ENCODE peak calls at places on chromosomes 6 and 20, in four cellular contexts. L is fibroblast of pulmonary artery, V is foreskin keratinocyte, O is endothelial cell. Z is an unnamed sample.

GRCh38 chr6:52517502-52518278 is 59.2 kb downstream of the TRAM2 start:
- DNase-seq in L (peak), V (peak), O (peak), Z (peak)

GRCh38 chr6:154471609-154472362 is 38.7 kb downstream of the CNKSR3 start:
- DNase-seq in L (no peak), V (no peak), O (no peak), Z (no peak)

GRCh38 chr6:7176208-7176607 is 68.4 kb downstream of the RREB1 start:
- DNase-seq in L (no peak), V (no peak), O (no peak), Z (no peak)

GRCh38 chr6:3825851-3826581 is 23.2 kb upstream of the FAM50B start:
- DNase-seq in L (peak), V (peak), O (peak), Z (peak)

GRCh38 chr6:125165256-125165655 is 11.7 kb downstream of the TPD52L1 start:
- DNase-seq in L (peak), V (no peak), O (no peak), Z (no peak)

GRCh38 chr20:17343631-17344447 is 117.0 kb downstream of the PCSK2 start:
- DNase-seq in L (no peak), V (no peak), O (no peak), Z (no peak)

GRCh38 chr20:47456952-47457724 is 44.5 kb upstream of the NCOA3 start:
- DNase-seq in L (peak), V (peak), O (no peak), Z (no peak)

GRCh38 chr6:155317186-155317585 is 2.9 kb upstream of the TFB1M start:
- DNase-seq in L (peak), V (no peak), O (no peak), Z (no peak)

GRCh38 chr6:62980093-62980492 is 231.2 kb upstream of the FKBP1C start:
- DNase-seq in L (no peak), V (no peak), O (no peak), Z (no peak)

GRCh38 chr6:15513131-15513771 is 149.6 kb downstream of the DTNBP1 start:
- DNase-seq in L (no peak), V (no peak), O (no peak), Z (no peak)

GRCh38 chr20:3046677-3047462 is 1.0 kb downstream of the MRPS26 start:
- DNase-seq in L (peak), V (peak), O (no peak), Z (no peak)

GRCh38 chr20:46027245-46027853 is 1.7 kb upstream of the SLC12A5 start:
- DNase-seq in L (peak), V (no peak), O (peak), Z (no peak)

GRCh38 chr6:43604174-43604573 is 24.9 kb downstream of the GTPBP2 start:
- DNase-seq in L (peak), V (peak), O (no peak), Z (no peak)

GRCh38 chr6:42374027-42374669 is 77.6 kb downstream of the TRERF1 start:
- DNase-seq in L (no peak), V (no peak), O (no peak), Z (no peak)

GRCh38 chr6:28632326-28632851 is 106.7 kb downstream of the GPX5 start:
- DNase-seq in L (no peak), V (no peak), O (no peak), Z (no peak)

GRCh38 chr20:10672579-10673127 is 1.1 kb downstream of the JAG1 start:
- DNase-seq in L (peak), V (no peak), O (peak), Z (no peak)

GRCh38 chr20:35320396-35321126 is 28.3 kb upstream of the FAM83C start:
- DNase-seq in L (peak), V (no peak), O (no peak), Z (no peak)

GRCh38 chr20:46963758-46964181 is 69.1 kb downstream of the EYA2 start:
- DNase-seq in L (no peak), V (no peak), O (no peak), Z (no peak)

GRCh38 chr6:32774428-32774827 is 11.1 kb upstream of the HLA-DQB2 start:
- DNase-seq in L (no peak), V (peak), O (no peak), Z (no peak)

GRCh38 chr6:100184473-100184872 is 190.4 kb upstream of the MCHR2 start:
- DNase-seq in L (no peak), V (no peak), O (no peak), Z (no peak)

GRCh38 chr20:34365765-34366213 is 2.7 kb downstream of the ITCH start:
- DNase-seq in L (no peak), V (no peak), O (no peak), Z (no peak)

GRCh38 chr6:75220365-75220764 is 14.5 kb upstream of the COL12A1 start:
- DNase-seq in L (peak), V (no peak), O (no peak), Z (no peak)

GRCh38 chr6:10759312-10759839 is 11.8 kb downstream of the TMEM14B start:
- DNase-seq in L (peak), V (peak), O (no peak), Z (no peak)

GRCh38 chr6:28757429-28758045 is 166.2 kb downstream of the TRIM27 start:
- DNase-seq in L (no peak), V (no peak), O (no peak), Z (no peak)

GRCh38 chr6:143513410-143513809 is 1.9 kb upstream of the FUCA2 start:
- DNase-seq in L (no peak), V (no peak), O (peak), Z (no peak)

GRCh38 chr6:139161169-139161568 is 26.3 kb downstream of the HECA start:
- DNase-seq in L (no peak), V (no peak), O (no peak), Z (no peak)

GRCh38 chr6:44058617-44059358 is 68.5 kb downstream of the MRPL14 start:
- DNase-seq in L (peak), V (peak), O (no peak), Z (no peak)

GRCh38 chr6:96613291-96613999 is 50.5 kb downstream of the FHL5 start:
- DNase-seq in L (no peak), V (no peak), O (no peak), Z (no peak)

GRCh38 chr20:21027569-21027968 is 78.6 kb downstream of the LINC00237 start:
- DNase-seq in L (no peak), V (no peak), O (peak), Z (no peak)

GRCh38 chr6:108838101-108838717 is 10.0 kb upstream of the ARMC2 start:
- DNase-seq in L (peak), V (no peak), O (peak), Z (no peak)

GRCh38 chr20:59938696-59939051 is 1.4 kb downstream of the PPP1R3D start:
- DNase-seq in L (no peak), V (no peak), O (no peak), Z (no peak)

GRCh38 chr20:56827763-56828162 is 198.7 kb downstream of the TFAP2C start:
- DNase-seq in L (peak), V (no peak), O (no peak), Z (no peak)

GRCh38 chr6:150881911-150882481 is 16.5 kb downstream of the MTHFD1L start:
- DNase-seq in L (peak), V (peak), O (peak), Z (no peak)

GRCh38 chr6:27617700-27618689 is 145.1 kb upstream of the ZNF184 start:
- DNase-seq in L (peak), V (no peak), O (peak), Z (no peak)

GRCh38 chr20:32515631-32516101 is 69.5 kb downstream of the NOL4L start:
- DNase-seq in L (no peak), V (no peak), O (no peak), Z (no peak)
- TF ChIP-seq CTCF in L (no peak), V (no peak), O (no peak), Z (no peak)

DNA sequence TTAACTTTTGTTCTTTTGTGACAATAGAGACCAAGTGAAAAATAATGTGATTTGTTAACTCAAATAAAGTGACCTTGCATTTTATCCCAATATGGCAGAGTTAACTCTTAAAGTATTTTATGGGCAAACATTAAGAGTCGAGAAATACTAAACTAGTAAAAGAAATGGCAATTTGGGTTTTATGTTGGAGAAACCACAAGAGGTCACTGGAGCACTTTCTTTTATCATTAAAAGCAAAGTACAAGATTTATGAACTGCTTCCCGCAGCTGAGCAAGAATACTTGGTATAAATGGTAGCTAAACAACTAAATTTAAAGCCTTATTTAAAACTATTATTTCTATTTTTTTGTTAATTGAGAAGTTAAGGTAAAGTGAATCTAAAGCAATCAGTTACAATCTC is 33.5 kb upstream of the MCM9 start:
- DNase-seq in L (peak), V (no peak), O (no peak), Z (no peak)
- TF ChIP-seq CTCF in L (peak), V (peak), O (no peak), Z (no peak)

DNA sequence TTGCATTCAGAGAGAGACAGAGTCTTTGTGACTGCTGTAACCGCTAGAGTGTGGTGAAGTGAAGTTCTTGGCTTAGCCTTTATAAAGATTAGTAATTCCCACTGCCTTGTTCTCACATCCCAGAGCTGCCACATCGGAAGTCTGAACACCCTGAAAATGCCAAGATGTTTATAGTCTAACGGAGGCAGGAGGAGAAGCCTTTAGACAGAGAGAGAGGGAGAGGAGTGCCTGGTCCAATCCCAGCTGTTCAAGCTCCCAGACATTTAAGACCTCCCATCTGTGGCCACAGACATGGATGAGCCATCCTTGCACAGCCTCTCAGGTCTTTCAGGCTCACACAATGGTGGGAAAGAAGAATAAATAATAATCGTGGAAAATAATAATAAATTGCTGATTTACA is 1422.8 kb upstream of the EYS start:
- DNase-seq in L (peak), V (no peak), O (no peak), Z (no peak)
- TF ChIP-seq CTCF in L (no peak), V (no peak), O (no peak), Z (no peak)

GRCh38 chr6:39370021-39370420 is 47.5 kb upstream of the KCNK16 start:
- DNase-seq in L (no peak), V (no peak), O (no peak), Z (no peak)
- TF ChIP-seq CTCF in L (peak), V (peak), O (no peak), Z (no peak)

GRCh38 chr6:80234411-80234810 is 127.9 kb downstream of the BCKDHB start:
- DNase-seq in L (no peak), V (no peak), O (no peak), Z (no peak)

GRCh38 chr6:80233955-80234354 is 127.5 kb downstream of the BCKDHB start:
- DNase-seq in L (no peak), V (no peak), O (no peak), Z (no peak)

GRCh38 chr6:80233262-80233661 is 126.8 kb downstream of the BCKDHB start:
- DNase-seq in L (no peak), V (no peak), O (no peak), Z (no peak)

GRCh38 chr6:80235647-80236046 is 129.2 kb downstream of the BCKDHB start:
- DNase-seq in L (no peak), V (no peak), O (no peak), Z (no peak)
- TF ChIP-seq CTCF in L (no peak), V (no peak), O (no peak), Z (no peak)